ENCODE peak calls at places on chromosomes 13 and 19, in nine cellular contexts. S is memory B cell, N is HS-27A, P is renal cortical epithelial cell, U is AG08396, K is RPMI7951, W is glutamatergic neuron, O is nephron progenitor cell, Z is cerebellar cortex. D is an unnamed sample.

GRCh38 chr19:6318772-6319171 is 14.6 kb downstream of the ACER1 start:
- DNase-seq in S (no peak), N (no peak), P (no peak), U (no peak), K (peak; percentile 32), W (no peak), O (no peak), Z (no peak), D (peak; percentile 30)

GRCh38 chr19:28482221-28482620 is 730.7 kb downstream of the UQCRFS1 start:
- DNase-seq in S (no peak), N (no peak), P (peak; percentile 66), U (no peak), K (no peak), W (no peak), O (no peak), Z (no peak), D (no peak)

GRCh38 chr19:33671211-33671610 is 49.5 kb downstream of the CHST8 start:
- DNase-seq in S (no peak), N (no peak), P (no peak), U (no peak), K (no peak), W (no peak), O (no peak), Z (no peak), D (no peak)

GRCh38 chr19:313988-314815 is 23.0 kb upstream of the PLPP2 start:
- DNase-seq in S (no peak), N (no peak), P (no peak), U (no peak), K (no peak), W (no peak), O (no peak), Z (no peak), D (no peak)

GRCh38 chr13:27321619-27322385 is 51.2 kb downstream of the RASL11A start:
- DNase-seq in S (no peak), N (no peak), P (no peak), U (no peak), K (no peak), W (no peak), O (no peak), Z (no peak), D (no peak)

GRCh38 chr19:45515081-45515624 is 7.9 kb downstream of the VASP start:
- DNase-seq in S (peak; percentile 67), N (no peak), P (no peak), U (no peak), K (no peak), W (no peak), O (no peak), Z (no peak), D (no peak)

GRCh38 chr13:66208589-66208988 is 1021.5 kb downstream of the PCDH9 start:
- DNase-seq in S (no peak), N (no peak), P (no peak), U (no peak), K (no peak), W (no peak), O (no peak), Z (no peak), D (no peak)

GRCh38 chr13:28283600-28283999 is 145.3 kb downstream of the PAN3 start:
- DNase-seq in S (no peak), N (no peak), P (no peak), U (no peak), K (no peak), W (no peak), O (no peak), Z (no peak), D (no peak)

GRCh38 chr13:29936051-29936813 is 85.8 kb upstream of the UBL3 start:
- DNase-seq in S (no peak), N (no peak), P (no peak), U (no peak), K (no peak), W (no peak), O (no peak), Z (no peak), D (no peak)

GRCh38 chr13:29497137-29497654 is 98.3 kb downstream of the SLC7A1 start:
- DNase-seq in S (no peak), N (no peak), P (no peak), U (no peak), K (no peak), W (peak; percentile 68), O (peak; percentile 43), Z (no peak), D (no peak)

GRCh38 chr13:33665776-33666175 is 152.2 kb upstream of the RFC3 start:
- DNase-seq in S (no peak), N (no peak), P (no peak), U (no peak), K (no peak), W (no peak), O (no peak), Z (no peak), D (no peak)

GRCh38 chr19:2503521-2504109 is 27.7 kb downstream of the GADD45B start:
- DNase-seq in S (no peak), N (no peak), P (peak; percentile 47), U (peak; percentile 69), K (peak; percentile 77), W (no peak), O (no peak), Z (no peak), D (peak; percentile 60)

GRCh38 chr13:40096357-40096911 is 441.0 kb downstream of the COG6 start:
- DNase-seq in S (no peak), N (no peak), P (no peak), U (no peak), K (no peak), W (no peak), O (no peak), Z (no peak), D (no peak)

GRCh38 chr19:30103981-30104380 is 161.9 kb downstream of the URI1 start:
- DNase-seq in S (no peak), N (no peak), P (no peak), U (no peak), K (no peak), W (no peak), O (no peak), Z (no peak), D (no peak)

GRCh38 chr19:18644144-18645034 is 7.6 kb downstream of the KLHL26 start:
- DNase-seq in S (no peak), N (no peak), P (no peak), U (no peak), K (no peak), W (no peak), O (no peak), Z (no peak), D (no peak)

GRCh38 chr13:92224052-92224821 is 825.8 kb downstream of the GPC5 start:
- DNase-seq in S (no peak), N (peak; percentile 42), P (peak; percentile 7), U (peak; percentile 1), K (peak; percentile 83), W (no peak), O (no peak), Z (no peak), D (peak; percentile 22)

GRCh38 chr19:10043286-10043927 is 30.1 kb downstream of the RDH8 start:
- DNase-seq in S (no peak), N (peak; percentile 41), P (no peak), U (no peak), K (peak; percentile 28), W (no peak), O (no peak), Z (peak; percentile 10), D (no peak)

GRCh38 chr13:114072421-114072820 is 60.0 kb downstream of the RASA3 start:
- DNase-seq in S (no peak), N (no peak), P (no peak), U (no peak), K (no peak), W (no peak), O (peak; percentile 0), Z (no peak), D (no peak)

GRCh38 chr19:42143341-42144234 is 11.3 kb upstream of the POU2F2 start:
- DNase-seq in S (no peak), N (no peak), P (peak; percentile 10), U (peak; percentile 51), K (peak; percentile 42), W (no peak), O (peak; percentile 91), Z (no peak), D (no peak)

GRCh38 chr13:105363747-105364177 is 1171.7 kb downstream of the EFNB2 start:
- DNase-seq in S (no peak), N (no peak), P (no peak), U (no peak), K (peak; percentile 3), W (no peak), O (no peak), Z (no peak), D (no peak)

GRCh38 chr19:2227415-2228156 is 8.5 kb downstream of the PLEKHJ1 start:
- DNase-seq in S (peak; percentile 78), N (no peak), P (no peak), U (no peak), K (no peak), W (no peak), O (no peak), Z (no peak), D (no peak)

GRCh38 chr19:291561-292280 is 518 bp upstream of the PLPP2 start:
- DNase-seq in S (no peak), N (no peak), P (no peak), U (no peak), K (no peak), W (no peak), O (no peak), Z (no peak), D (no peak)

GRCh38 chr13:48449656-48450055 is 36.7 kb upstream of the LPAR6 start:
- DNase-seq in S (no peak), N (no peak), P (no peak), U (no peak), K (no peak), W (no peak), O (no peak), Z (no peak), D (no peak)

GRCh38 chr19:34366670-34367423 is 1.9 kb downstream of the GPI start:
- DNase-seq in S (no peak), N (no peak), P (peak; percentile 28), U (peak; percentile 63), K (peak; percentile 80), W (no peak), O (no peak), Z (no peak), D (peak; percentile 18)

GRCh38 chr13:75705395-75705794 is 69.3 kb downstream of the LMO7 start:
- DNase-seq in S (no peak), N (no peak), P (peak; percentile 93), U (peak; percentile 14), K (peak; percentile 61), W (no peak), O (no peak), Z (no peak), D (no peak)